ENCODE peak calls at places on chromosomes 7 and 10, in ten cellular contexts. A, U, Z, T, P, C, F, L, M and N are unnamed samples.

GRCh38 chr7:37191797-37192196 is 256.9 kb downstream of the ELMO1 start:
- DNase-seq in A (no peak), U (no peak), Z (no peak), T (no peak), P (no peak), C (no peak), F (no peak), L (no peak), M (no peak), N (no peak)

GRCh38 chr7:77734590-77735421 is 38.5 kb downstream of the RSBN1L start:
- DNase-seq in A (no peak), U (no peak), Z (no peak), T (peak), P (no peak), C (no peak), F (peak), L (peak), M (no peak), N (no peak)

GRCh38 chr7:24932815-24933214 is 47.2 kb downstream of the OSBPL3 start:
- DNase-seq in A (no peak), U (no peak), Z (no peak), T (no peak), P (no peak), C (no peak), F (no peak), L (no peak), M (no peak), N (no peak)

GRCh38 chr7:84490661-84491060 is 296.1 kb upstream of the SEMA3A start:
- DNase-seq in A (no peak), U (no peak), Z (no peak), T (peak), P (no peak), C (no peak), F (no peak), L (no peak), M (no peak), N (no peak)

GRCh38 chr7:137475966-137476365 is 132.4 kb upstream of the PTN start:
- DNase-seq in A (no peak), U (no peak), Z (no peak), T (no peak), P (no peak), C (no peak), F (no peak), L (no peak), M (no peak), N (no peak)

GRCh38 chr10:90871279-90871760 is 454 bp upstream of the RPP30 start:
- DNase-seq in A (peak), U (peak), Z (peak), T (peak), P (no peak), C (no peak), F (peak), L (peak), M (no peak), N (peak)

GRCh38 chr10:50470798-50471582 is 152.8 kb downstream of the SGMS1 start:
- DNase-seq in A (peak), U (no peak), Z (no peak), T (peak), P (peak), C (no peak), F (peak), L (no peak), M (no peak), N (no peak)

GRCh38 chr10:132308588-132309451 is 1.1 kb upstream of the STK32C start:
- DNase-seq in A (no peak), U (no peak), Z (no peak), T (no peak), P (no peak), C (peak), F (no peak), L (no peak), M (no peak), N (no peak)

GRCh38 chr7:55209366-55209765 is 155.8 kb upstream of the LANCL2 start:
- DNase-seq in A (no peak), U (no peak), Z (no peak), T (no peak), P (no peak), C (no peak), F (no peak), L (no peak), M (no peak), N (no peak)

GRCh38 chr10:6409982-6410694 is 169.9 kb downstream of the PRKCQ start:
- DNase-seq in A (no peak), U (peak), Z (no peak), T (no peak), P (no peak), C (no peak), F (no peak), L (no peak), M (no peak), N (no peak)

GRCh38 chr7:76294344-76295024 is 8.0 kb upstream of the HSPB1 start:
- DNase-seq in A (peak), U (no peak), Z (peak), T (peak), P (peak), C (peak), F (peak), L (peak), M (peak), N (peak)

GRCh38 chr10:132248455-132249231 is 59.1 kb downstream of the STK32C start:
- DNase-seq in A (peak), U (peak), Z (no peak), T (peak), P (peak), C (no peak), F (peak), L (peak), M (peak), N (no peak)

GRCh38 chr10:35306852-35307251 is 29.5 kb upstream of the CCNY start:
- DNase-seq in A (no peak), U (no peak), Z (no peak), T (no peak), P (peak), C (no peak), F (peak), L (peak), M (no peak), N (no peak)

GRCh38 chr10:122176232-122176865 is 94.7 kb upstream of the BTBD16 start:
- DNase-seq in A (no peak), U (no peak), Z (no peak), T (no peak), P (no peak), C (no peak), F (no peak), L (no peak), M (no peak), N (no peak)

GRCh38 chr7:39587393-39587792 is 21.2 kb downstream of the YAE1 start:
- DNase-seq in A (no peak), U (no peak), Z (no peak), T (no peak), P (no peak), C (no peak), F (no peak), L (no peak), M (no peak), N (no peak)

GRCh38 chr10:23192741-23193434 is 776 bp downstream of the PTF1A start:
- DNase-seq in A (no peak), U (no peak), Z (no peak), T (no peak), P (no peak), C (no peak), F (no peak), L (no peak), M (no peak), N (no peak)

GRCh38 chr7:103577059-103577458 is 131.1 kb upstream of the SLC26A5 start:
- DNase-seq in A (no peak), U (no peak), Z (no peak), T (no peak), P (no peak), C (no peak), F (no peak), L (no peak), M (no peak), N (no peak)

GRCh38 chr7:14859267-14859666 is 43.3 kb downstream of the DGKB start:
- DNase-seq in A (peak), U (no peak), Z (no peak), T (peak), P (no peak), C (no peak), F (no peak), L (no peak), M (no peak), N (no peak)

GRCh38 chr10:17273403-17273802 is 45.4 kb downstream of the VIM start:
- DNase-seq in A (peak), U (no peak), Z (no peak), T (peak), P (peak), C (no peak), F (peak), L (no peak), M (no peak), N (no peak)

GRCh38 chr7:81294897-81295515 is 376.2 kb upstream of the SEMA3C start:
- DNase-seq in A (no peak), U (no peak), Z (no peak), T (no peak), P (no peak), C (no peak), F (no peak), L (no peak), M (no peak), N (no peak)

GRCh38 chr7:114938785-114939184 is 16.9 kb downstream of the MDFIC start:
- DNase-seq in A (no peak), U (no peak), Z (no peak), T (no peak), P (no peak), C (no peak), F (no peak), L (no peak), M (no peak), N (no peak)

GRCh38 chr7:101948650-101949049 is 131.2 kb downstream of the CUX1 start:
- DNase-seq in A (no peak), U (no peak), Z (no peak), T (no peak), P (no peak), C (no peak), F (no peak), L (no peak), M (no peak), N (no peak)

GRCh38 chr7:37336259-37336658 is 112.4 kb downstream of the ELMO1 start:
- DNase-seq in A (no peak), U (no peak), Z (no peak), T (no peak), P (no peak), C (no peak), F (no peak), L (no peak), M (no peak), N (no peak)

GRCh38 chr7:43658718-43659548 is 70.4 kb downstream of the COA1 start:
- DNase-seq in A (peak), U (no peak), Z (no peak), T (no peak), P (peak), C (no peak), F (peak), L (no peak), M (no peak), N (no peak)

GRCh38 chr10:6337382-6337781 is 134.7 kb downstream of the PFKFB3 start:
- DNase-seq in A (no peak), U (no peak), Z (no peak), T (no peak), P (no peak), C (no peak), F (no peak), L (no peak), M (no peak), N (no peak)

GRCh38 chr7:53993205-53993604 is 549.0 kb upstream of the VSTM2A start:
- DNase-seq in A (no peak), U (no peak), Z (no peak), T (no peak), P (no peak), C (no peak), F (no peak), L (no peak), M (no peak), N (no peak)

GRCh38 chr7:70361821-70362220 is 763.5 kb downstream of the AUTS2 start:
- DNase-seq in A (no peak), U (no peak), Z (no peak), T (peak), P (no peak), C (no peak), F (no peak), L (no peak), M (no peak), N (no peak)

GRCh38 chr7:74443591-74444365 is 9.9 kb upstream of the GTF2IRD1 start:
- DNase-seq in A (no peak), U (no peak), Z (no peak), T (no peak), P (no peak), C (no peak), F (no peak), L (no peak), M (no peak), N (no peak)

GRCh38 chr7:114083714-114084113 is 164.9 kb upstream of the PPP1R3A start:
- DNase-seq in A (no peak), U (no peak), Z (no peak), T (peak), P (no peak), C (no peak), F (no peak), L (peak), M (no peak), N (no peak)

GRCh38 chr10:4947039-4947634 is 16.1 kb upstream of the AKR1C1 start:
- DNase-seq in A (peak), U (no peak), Z (no peak), T (no peak), P (no peak), C (no peak), F (peak), L (peak), M (no peak), N (no peak)

GRCh38 chr7:33137098-33137497 is 7.7 kb downstream of the BBS9 start:
- DNase-seq in A (no peak), U (no peak), Z (no peak), T (no peak), P (no peak), C (no peak), F (no peak), L (no peak), M (no peak), N (no peak)

GRCh38 chr7:142878315-142878714 is 7.2 kb downstream of the TRPV6 start:
- DNase-seq in A (no peak), U (no peak), Z (no peak), T (no peak), P (no peak), C (no peak), F (no peak), L (no peak), M (no peak), N (no peak)

GRCh38 chr10:63901228-63901627 is 380.0 kb downstream of the REEP3 start:
- DNase-seq in A (no peak), U (no peak), Z (peak), T (peak), P (no peak), C (no peak), F (peak), L (no peak), M (no peak), N (no peak)

GRCh38 chr7:1252543-1253090 is 19.9 kb downstream of the UNCX start:
- DNase-seq in A (no peak), U (no peak), Z (no peak), T (no peak), P (no peak), C (no peak), F (no peak), L (no peak), M (no peak), N (no peak)

GRCh38 chr10:48211777-48212176 is 62.7 kb downstream of the FRMPD2 start:
- DNase-seq in A (no peak), U (no peak), Z (no peak), T (no peak), P (no peak), C (no peak), F (no peak), L (no peak), M (no peak), N (no peak)

GRCh38 chr10:92691042-92691590 is 1.4 kb downstream of the HHEX start:
- DNase-seq in A (no peak), U (no peak), Z (no peak), T (no peak), P (no peak), C (no peak), F (no peak), L (no peak), M (no peak), N (no peak)